ENCODE peak calls at places on chromosomes 13 and 19, in seven cellular contexts. J is PC-9, D is fibroblast of lung, W is GM23248, N is neural progenitor cell, K is K562, G is astrocyte. B is an unnamed sample.

GRCh38 chr13:109297628-109298027 is 488.8 kb downstream of the IRS2 start:
- DNase-seq in N (no peak), D (peak), K (no peak), W (peak), G (peak), J (no peak), B (peak)

GRCh38 chr13:62512194-62513141 is 1096.8 kb upstream of the PCDH20 start:
- DNase-seq in W (peak), D (peak), G (no peak), K (peak), N (peak), J (peak), B (no peak)

GRCh38 chr13:108496364-108497215 is 132.8 kb upstream of the MYO16 start:
- DNase-seq in J (no peak), D (peak), N (peak), G (peak), W (no peak), K (no peak), B (no peak)

GRCh38 chr19:13269348-13269747 is 119.1 kb downstream of the IER2 start:
- DNase-seq in N (no peak), G (no peak), J (no peak), K (no peak), W (no peak), D (no peak), B (no peak)

GRCh38 chr13:30388401-30389283 is 33.7 kb upstream of the UBE2L5 start:
- DNase-seq in D (no peak), N (peak), K (no peak), W (peak), J (no peak), G (no peak), B (peak)

GRCh38 chr13:60627071-60627686 is 230.2 kb downstream of the TDRD3 start:
- DNase-seq in D (peak), J (peak), G (peak), W (peak), N (peak), K (peak), B (no peak)

GRCh38 chr19:48821633-48822032 is 10.8 kb upstream of the BCAT2 start:
- DNase-seq in G (no peak), J (no peak), K (no peak), W (no peak), N (no peak), D (no peak), B (no peak)

GRCh38 chr19:48852292-48852691 is 16.0 kb upstream of the HSD17B14 start:
- DNase-seq in D (no peak), G (no peak), N (no peak), W (no peak), J (no peak), K (no peak), B (no peak)

GRCh38 chr13:20044086-20044485 is 85.6 kb downstream of the ZMYM2 start:
- DNase-seq in G (no peak), D (no peak), W (no peak), K (no peak), J (no peak), N (no peak), B (no peak)

GRCh38 chr19:13890136-13890535 is 13.2 kb downstream of the NANOS3 start:
- DNase-seq in J (no peak), K (no peak), N (no peak), G (no peak), D (no peak), W (no peak), B (no peak)

GRCh38 chr19:1104452-1105216 is 840 bp downstream of the GPX4 start:
- DNase-seq in K (peak), N (peak), D (peak), J (peak), G (peak), W (peak), B (peak)

GRCh38 chr13:44309771-44310767 is 63.6 kb upstream of the SERP2 start:
- DNase-seq in W (no peak), J (no peak), K (no peak), G (peak), N (no peak), D (peak), B (no peak)

GRCh38 chr13:69092615-69093322 is 1014.9 kb upstream of the ATXN8OS start:
- DNase-seq in G (no peak), D (no peak), K (no peak), N (peak), W (no peak), J (no peak), B (no peak)

GRCh38 chr13:21124853-21125252 is 51.5 kb downstream of the SKA3 start:
- DNase-seq in J (peak), N (peak), K (no peak), D (peak), G (peak), W (peak), B (no peak)

GRCh38 chr13:40755082-40755755 is 15.8 kb downstream of the MRPS31 start:
- DNase-seq in G (no peak), D (no peak), W (no peak), J (no peak), K (no peak), N (no peak), B (no peak)

GRCh38 chr19:3210347-3211017 is 14.0 kb upstream of the CELF5 start:
- DNase-seq in W (peak), G (no peak), J (peak), N (peak), D (no peak), K (peak), B (peak)

GRCh38 chr19:18982669-18983068 is 41.7 kb upstream of the HOMER3 start:
- DNase-seq in J (no peak), G (no peak), W (no peak), K (no peak), D (no peak), N (no peak), B (no peak)

GRCh38 chr13:99572921-99573320 is 71.6 kb downstream of the TM9SF2 start:
- DNase-seq in W (peak), G (peak), J (no peak), K (no peak), N (no peak), D (peak), B (no peak)

GRCh38 chr19:49950956-49951526 is 9.9 kb downstream of the SIGLEC11 start:
- DNase-seq in K (no peak), N (no peak), J (no peak), G (no peak), W (no peak), D (no peak), B (no peak)

GRCh38 chr13:76632388-76633044 is 253.7 kb downstream of the KCTD12 start:
- DNase-seq in W (no peak), D (no peak), K (no peak), J (no peak), G (no peak), N (peak), B (no peak)

GRCh38 chr19:33296473-33297060 is 5.8 kb downstream of the CEBPA start:
- DNase-seq in G (no peak), N (no peak), D (no peak), K (no peak), W (peak), J (no peak), B (no peak)

GRCh38 chr19:18221815-18222725 is 4.2 kb downstream of the PDE4C start:
- DNase-seq in J (no peak), N (no peak), G (no peak), D (no peak), K (peak), W (no peak), B (no peak)

GRCh38 chr19:10238172-10238783 is 7.1 kb upstream of the S1PR2 start:
- DNase-seq in J (no peak), K (no peak), W (peak), N (no peak), G (no peak), D (peak), B (no peak)

GRCh38 chr19:5967994-5968430 is 9.9 kb downstream of the RANBP3 start:
- DNase-seq in G (peak), K (peak), W (peak), J (peak), D (peak), N (peak), B (peak)

GRCh38 chr19:47280183-47280797 is 5.6 kb downstream of the INAFM1 start:
- DNase-seq in N (peak), D (no peak), G (no peak), W (peak), K (peak), J (peak), B (no peak)

GRCh38 chr19:18943465-18943864 is 2.4 kb upstream of the HOMER3 start:
- DNase-seq in K (no peak), W (no peak), G (no peak), D (no peak), J (no peak), N (no peak), B (no peak)

GRCh38 chr13:91133941-91134772 is 213.3 kb upstream of the MIR17HG start:
- DNase-seq in W (peak), N (peak), G (peak), D (peak), K (peak), J (peak), B (peak)

GRCh38 chr13:26220575-26220974 is 1.5 kb downstream of the RNF6 start:
- DNase-seq in G (peak), N (no peak), W (peak), K (no peak), D (peak), J (no peak), B (peak)

GRCh38 chr13:94239135-94239534 is 240.3 kb downstream of the DCT start:
- DNase-seq in N (no peak), J (no peak), K (no peak), G (peak), D (peak), W (peak), B (peak)

GRCh38 chr13:23007430-23007829 is 173.3 kb upstream of the SGCG start:
- DNase-seq in N (no peak), W (no peak), D (no peak), K (no peak), G (no peak), J (no peak), B (no peak)

GRCh38 chr13:26968431-26969335 is 202.9 kb downstream of the USP12 start:
- DNase-seq in N (no peak), J (no peak), K (no peak), G (no peak), D (peak), W (peak), B (no peak)

GRCh38 chr19:41774515-41774980 is 19.2 kb downstream of the CEACAM6 start:
- DNase-seq in G (no peak), N (no peak), J (peak), D (no peak), W (no peak), K (no peak), B (peak)

GRCh38 chr19:7139095-7139494 is 69.6 kb downstream of the ZNF557 start:
- DNase-seq in W (no peak), J (no peak), K (no peak), G (no peak), N (no peak), D (no peak), B (no peak)

DNA sequence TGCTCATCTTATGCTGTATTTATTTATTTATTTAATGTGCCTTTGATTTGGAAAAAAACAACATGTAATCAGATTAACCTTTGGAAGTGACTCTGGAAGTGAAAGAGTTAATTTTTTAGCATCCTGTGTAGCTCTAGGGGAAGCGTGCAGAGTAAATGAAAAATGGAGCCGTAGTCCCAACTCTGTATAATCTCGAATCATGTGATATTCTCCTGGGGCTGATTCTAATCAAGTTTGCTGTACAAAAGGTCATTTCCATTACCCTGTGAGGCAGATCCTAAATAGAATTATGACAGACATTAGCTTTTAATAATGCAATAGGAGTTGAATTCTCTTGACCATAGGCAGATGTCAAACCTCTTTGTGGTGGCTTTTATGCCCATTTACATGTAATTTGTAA is 238.6 kb upstream of the CSNK1A1L start:
- DNase-seq in J (no peak), N (no peak), D (no peak), W (no peak), K (no peak), G (no peak), B (no peak)
- TF ChIP-seq EZH2 in J (no peak), N (no peak), D (no peak), W (no peak), K (no peak), G (no peak), B (no peak)

GRCh38 chr13:100594731-100595130 is 6.1 kb upstream of the GGACT start:
- DNase-seq in W (no peak), N (peak), D (no peak), J (no peak), G (no peak), K (peak), B (no peak)

GRCh38 chr13:100597253-100597652 is 8.7 kb upstream of the GGACT start:
- DNase-seq in J (peak), K (no peak), G (peak), D (peak), N (no peak), W (peak), B (no peak)

GRCh38 chr13:100589178-100589725 is 663 bp upstream of the GGACT start:
- DNase-seq in G (no peak), W (peak), K (no peak), N (no peak), J (no peak), D (no peak), B (no peak)

GRCh38 chr13:100596516-100596915 is 7.9 kb upstream of the GGACT start:
- DNase-seq in J (no peak), G (no peak), N (no peak), D (no peak), W (no peak), K (no peak), B (no peak)

GRCh38 chr13:100594255-100594654 is 5.7 kb upstream of the GGACT start:
- DNase-seq in N (no peak), D (no peak), K (peak), W (no peak), G (no peak), J (no peak), B (no peak)
- H3K4me3 ChIP-seq in N (no peak), D (no peak), K (no peak), W (no peak), G (no peak), J (no peak), B (no peak)

GRCh38 chr19:11304936-11305335 is 9.0 kb downstream of the TSPAN16 start:
- DNase-seq in D (no peak), N (no peak), W (no peak), G (no peak), J (no peak), K (no peak), B (no peak)
- TF ChIP-seq EZH2 in D (no peak), N (no peak), W (no peak), G (no peak), J (no peak), K (no peak), B (no peak)

DNA sequence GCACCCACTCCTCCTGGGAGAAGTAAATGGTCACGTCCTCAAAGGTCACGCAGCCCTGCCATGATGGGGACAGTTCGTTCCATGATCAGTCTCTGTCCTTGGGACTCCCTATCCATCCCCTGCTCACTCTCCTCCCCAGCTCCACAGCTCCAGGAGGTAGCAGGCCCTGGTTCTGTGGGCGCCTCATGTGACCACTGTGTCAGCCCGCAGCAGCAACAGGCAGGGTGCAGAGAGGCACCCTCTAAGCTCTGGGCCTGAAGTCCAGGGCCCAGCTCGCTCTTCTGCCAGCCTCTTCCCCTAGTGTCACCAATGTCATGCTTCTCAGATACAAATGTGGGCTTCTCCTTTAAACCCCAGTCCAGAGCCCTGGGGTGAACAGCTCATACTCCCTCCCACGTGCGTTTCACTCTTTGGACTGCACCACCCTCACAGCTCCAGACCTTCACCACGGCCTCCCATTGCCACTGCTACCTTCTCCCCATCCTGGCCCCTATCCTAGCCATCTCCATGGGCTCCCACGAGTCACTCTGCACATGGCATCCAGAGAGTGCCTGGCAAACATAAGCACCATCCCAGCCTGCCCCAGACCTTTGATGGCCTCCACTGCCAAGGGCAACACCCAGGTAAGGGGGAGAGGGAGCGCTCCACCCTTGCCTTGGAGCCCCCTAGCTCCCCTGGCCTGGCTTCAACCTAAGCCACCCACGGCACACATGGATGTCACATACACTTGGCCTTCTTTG is 2.9 kb downstream of the ZNF792 start:
- DNase-seq in W (peak), J (no peak), D (no peak), G (no peak), N (no peak), K (no peak), B (no peak)
- H3K4me3 ChIP-seq in W (no peak), J (no peak), D (no peak), G (peak), N (no peak), K (no peak), B (no peak)

DNA sequence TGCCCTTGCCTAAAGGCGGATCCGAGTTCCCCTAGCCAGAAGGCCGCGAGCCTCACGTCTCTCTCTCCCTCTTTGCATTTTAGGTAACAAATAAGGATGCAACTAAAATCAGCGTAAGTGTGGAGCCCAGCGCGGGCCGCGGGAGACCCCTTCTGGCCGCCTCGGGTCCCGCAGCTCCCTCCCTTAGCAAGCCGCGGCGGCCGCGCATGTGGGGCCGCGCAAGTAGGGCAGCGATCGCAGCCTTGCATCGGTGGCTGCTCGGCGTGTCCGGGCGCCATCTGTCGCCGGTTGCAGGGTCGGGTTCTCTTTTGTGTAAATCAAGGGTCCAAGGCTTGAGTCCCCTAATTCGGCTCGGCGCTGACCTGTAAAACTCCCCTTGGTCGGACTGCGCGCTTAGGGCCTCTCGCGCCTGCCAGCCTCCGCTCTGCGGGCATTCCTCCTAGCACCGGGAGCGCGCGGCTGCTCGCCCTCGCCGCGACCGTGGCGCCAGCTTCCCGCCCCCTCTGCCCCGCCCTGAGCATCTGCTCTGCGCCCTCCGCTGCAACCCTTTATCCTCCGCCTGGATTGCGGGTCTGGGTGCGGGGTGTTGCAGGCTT is 2.7 kb downstream of the VSTM2B start:
- DNase-seq in J (no peak), G (peak), K (peak), N (peak), W (peak), D (peak), B (peak)
- TF ChIP-seq EZH2 in J (no peak), G (peak), K (no peak), N (peak), W (no peak), D (no peak), B (no peak)